ENCODE peak calls at places on chromosomes 5 and 9, in four cellular contexts. H is NCI-H774, Q is left ventricle myocardium superior, F is T-helper 17 cell. Z is an unnamed sample.

GRCh38 chr5:148820778-148821395 is 5.5 kb upstream of the ADRB2 start:
- DNase-seq in H (no peak), Q (no peak), F (no peak), Z (peak)

GRCh38 chr5:1750469-1750868 is 49.2 kb downstream of the MRPL36 start:
- DNase-seq in H (no peak), F (no peak), Q (no peak), Z (no peak)

GRCh38 chr9:38068616-38068865 is 486 bp downstream of the SHB start:
- DNase-seq in Q (peak), F (peak), H (no peak), Z (peak)

GRCh38 chr5:121273818-121274433 is 577.8 kb upstream of the FTMT start:
- DNase-seq in Q (no peak), F (no peak), H (no peak), Z (no peak)

GRCh38 chr9:99039388-99040182 is 65.3 kb upstream of the TGFBR1 start:
- DNase-seq in H (no peak), Q (no peak), F (no peak), Z (no peak)

GRCh38 chr9:35051069-35051967 is 21.1 kb downstream of the VCP start:
- DNase-seq in F (no peak), Q (peak), H (no peak), Z (peak)

GRCh38 chr9:14212116-14212515 is 101.8 kb downstream of the NFIB start:
- DNase-seq in F (no peak), H (no peak), Q (no peak), Z (no peak)

GRCh38 chr5:129392681-129393080 is 67.4 kb upstream of the ADAMTS19 start:
- DNase-seq in H (no peak), F (no peak), Q (no peak), Z (no peak)

GRCh38 chr9:96061293-96061987 is 185.9 kb downstream of the ERCC6L2 start:
- DNase-seq in H (no peak), Q (no peak), F (no peak), Z (no peak)

GRCh38 chr5:99104538-99105132 is 175.8 kb upstream of the CHD1 start:
- DNase-seq in H (peak), Q (no peak), F (no peak), Z (peak)

Z was measured in NCI-H345.